ENCODE peak calls at places on chromosomes 4 and X, in nine cellular contexts. Z is CD8-positive, alpha-beta memory T cell; F is psoas muscle; I is AG04450; D is left lung; W is kidney; U is dorsolateral prefrontal cortex; N is GM23248; P is uterus. L is an unnamed sample.

GRCh38 chrX:130296743-130297142 is 28.0 kb upstream of the ZNF280C start:
- DNase-seq in N (no peak), F (no peak), W (no peak), D (no peak), Z (no peak), P (no peak), U (no peak), I (no peak), L (no peak)

GRCh38 chr4:80963051-80963450 is 67.5 kb upstream of the BMP3 start:
- DNase-seq in I (no peak), U (no peak), W (no peak), D (no peak), N (peak; percentile 57), Z (no peak), P (no peak), F (no peak), L (no peak)

GRCh38 chrX:130826249-130826648 is 76.8 kb downstream of the ENOX2 start:
- DNase-seq in D (no peak), Z (no peak), F (no peak), N (no peak), I (no peak), P (no peak), W (no peak), U (no peak), L (no peak)

GRCh38 chr4:182973421-182974340 is 56.5 kb upstream of the DCTD start:
- DNase-seq in Z (no peak), N (no peak), F (no peak), I (no peak), P (no peak), U (no peak), D (no peak), W (no peak), L (no peak)

GRCh38 chrX:141668371-141668770 is 30.2 kb downstream of the SPANXD start:
- DNase-seq in N (no peak), Z (no peak), U (no peak), W (no peak), P (no peak), I (no peak), D (no peak), F (no peak), L (no peak)

GRCh38 chr4:105966046-105966445 is 70.8 kb downstream of the NPNT start:
- DNase-seq in P (no peak), D (no peak), I (peak; percentile 1), N (peak; percentile 81), W (no peak), Z (no peak), U (no peak), F (no peak), L (no peak)

GRCh38 chrX:20530319-20530979 is 263.7 kb upstream of the RPS6KA3 start:
- DNase-seq in Z (peak; percentile 36), F (no peak), U (peak; percentile 77), P (peak; percentile 51), I (no peak), D (peak; percentile 36), W (no peak), N (peak; percentile 61), L (no peak)

GRCh38 chrX:71111141-71111843 is at the start of gene IL2RG:
- DNase-seq in D (no peak), P (no peak), Z (peak; percentile 90), F (no peak), U (no peak), W (no peak), N (no peak), I (no peak), L (peak; percentile 6)

GRCh38 chr4:154741877-154742851 is 1.6 kb upstream of the LRAT start:
- DNase-seq in Z (no peak), N (peak; percentile 14), P (no peak), I (no peak), W (no peak), F (no peak), D (no peak), U (no peak), L (no peak)

GRCh38 chr4:163662761-163663160 is 168.3 kb downstream of the TMA16 start:
- DNase-seq in P (no peak), U (no peak), W (no peak), Z (no peak), F (no peak), N (no peak), D (no peak), I (no peak), L (no peak)

DNA sequence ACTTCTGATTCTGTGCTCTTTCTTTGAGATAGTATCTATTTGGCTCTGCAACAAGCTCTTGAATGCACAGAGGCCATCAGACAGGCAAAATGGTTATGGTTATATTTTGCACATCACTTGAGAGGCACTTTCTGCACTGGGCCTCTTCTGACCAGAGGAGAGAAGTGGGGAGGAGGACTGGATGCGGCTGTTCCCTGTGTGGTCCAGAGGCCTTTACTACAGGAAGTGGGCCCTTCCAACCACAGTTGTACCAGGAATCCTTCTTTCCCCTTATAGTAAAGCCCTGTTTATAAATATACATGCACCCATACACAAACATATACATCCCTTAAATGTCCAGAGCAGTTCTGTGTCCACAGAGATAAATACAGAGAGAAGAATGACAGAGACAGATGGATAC is 182.7 kb upstream of the HHIP start:
- DNase-seq in D (no peak), W (no peak), P (no peak), F (no peak), N (no peak), Z (no peak), U (no peak), I (no peak), L (no peak)
- H3K27ac ChIP-seq in D (no peak overlapping the region), W (no peak overlapping the region), P (no peak overlapping the region), F (no peak overlapping the region), N (no peak overlapping the region), Z (no peak overlapping the region), U (no peak overlapping the region), I (no peak overlapping the region), L (no peak overlapping the region)

DNA sequence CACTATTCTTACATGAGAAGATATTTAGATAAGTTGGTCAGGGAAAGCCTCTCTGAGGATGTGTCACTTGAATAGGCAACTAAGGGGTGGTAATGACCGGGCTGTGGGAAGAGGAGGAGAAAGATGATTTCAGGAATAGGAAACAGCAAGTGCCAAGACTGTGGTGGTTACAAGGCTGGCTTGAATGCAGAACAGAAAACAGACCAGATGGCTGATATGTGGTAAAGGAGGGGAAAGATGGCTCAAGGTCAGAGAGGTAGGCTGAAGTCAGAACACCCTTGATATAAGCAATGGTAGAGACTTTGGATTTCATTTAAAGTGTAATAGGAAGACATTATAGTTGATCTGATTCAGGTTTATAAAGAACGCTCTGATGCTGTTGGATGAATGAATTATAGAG is 15.0 kb downstream of the TLR7 start:
- DNase-seq in D (no peak), F (no peak), U (no peak), N (no peak), W (no peak), Z (no peak), I (no peak), P (no peak), L (no peak)
- H3K27ac ChIP-seq in D (no peak overlapping the region), F (no peak overlapping the region), U (no peak overlapping the region), N (no peak overlapping the region), W (no peak overlapping the region), Z (no peak overlapping the region), I (no peak overlapping the region), P (no peak overlapping the region), L (no peak overlapping the region)

GRCh38 chr4:54497947-54498346 is 159.8 kb upstream of the KIT start:
- DNase-seq in N (no peak), D (no peak), W (no peak), P (no peak), U (no peak), F (no peak), Z (no peak), I (no peak), L (no peak)

GRCh38 chr4:54498661-54499111 is 159.1 kb upstream of the KIT start:
- DNase-seq in Z (no peak), W (no peak), N (peak; percentile 85), P (no peak), F (no peak), I (no peak), D (no peak), U (no peak), L (no peak)

GRCh38 chr4:54496412-54496811 is 161.3 kb upstream of the KIT start:
- DNase-seq in N (no peak), F (no peak), P (no peak), W (no peak), Z (no peak), I (no peak), U (no peak), D (no peak), L (no peak)

GRCh38 chr4:54495641-54496040 is 162.1 kb upstream of the KIT start:
- DNase-seq in Z (no peak), F (no peak), N (no peak), P (no peak), I (no peak), U (no peak), W (no peak), D (no peak), L (no peak)

DNA sequence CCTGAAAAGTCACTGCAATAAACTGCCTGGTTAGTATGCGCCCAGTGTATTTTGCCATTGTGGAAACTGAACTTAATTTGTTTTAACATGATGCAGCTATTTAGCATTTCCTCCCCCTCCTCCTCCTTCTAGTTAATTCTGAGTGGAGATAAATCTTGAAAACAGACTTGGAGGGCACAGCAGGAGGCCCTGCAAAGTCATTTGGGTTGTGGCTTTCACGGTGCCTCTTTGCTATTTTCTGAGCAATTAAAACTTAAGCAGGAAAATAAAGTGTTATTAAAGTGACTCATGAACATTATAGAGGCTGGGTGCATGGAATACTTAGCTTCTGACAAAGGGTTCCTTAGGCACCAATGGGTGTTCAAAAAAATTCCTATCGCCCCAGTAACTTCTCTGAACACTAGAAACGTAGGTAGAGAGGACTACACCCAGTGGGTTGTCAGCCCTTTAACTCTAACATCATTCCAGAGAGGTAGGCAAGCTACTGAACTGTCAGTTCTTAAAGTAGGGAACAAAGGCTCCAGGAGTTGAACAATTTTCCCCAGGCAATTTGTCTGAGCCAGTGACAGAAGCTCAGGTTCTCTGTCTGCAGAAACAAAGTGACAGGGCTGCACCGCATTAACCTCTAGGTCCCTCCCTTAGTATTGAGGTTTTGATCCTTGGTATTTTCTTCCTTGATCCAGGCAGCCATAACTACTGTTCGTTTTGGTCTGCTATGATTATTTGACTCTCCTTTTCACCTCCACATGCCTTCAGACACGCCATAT is 158.3 kb upstream of the KIT start:
- DNase-seq in N (peak; percentile 79), Z (no peak), I (no peak), D (no peak), P (no peak), U (no peak), W (no peak), F (no peak), L (no peak)
- H3K27ac ChIP-seq in N (peak overlapping the region; percentile 75), Z (no peak overlapping the region), I (no peak overlapping the region), D (no peak overlapping the region), P (no peak overlapping the region), U (no peak overlapping the region), W (no peak overlapping the region), F (no peak overlapping the region), L (no peak overlapping the region)

DNA sequence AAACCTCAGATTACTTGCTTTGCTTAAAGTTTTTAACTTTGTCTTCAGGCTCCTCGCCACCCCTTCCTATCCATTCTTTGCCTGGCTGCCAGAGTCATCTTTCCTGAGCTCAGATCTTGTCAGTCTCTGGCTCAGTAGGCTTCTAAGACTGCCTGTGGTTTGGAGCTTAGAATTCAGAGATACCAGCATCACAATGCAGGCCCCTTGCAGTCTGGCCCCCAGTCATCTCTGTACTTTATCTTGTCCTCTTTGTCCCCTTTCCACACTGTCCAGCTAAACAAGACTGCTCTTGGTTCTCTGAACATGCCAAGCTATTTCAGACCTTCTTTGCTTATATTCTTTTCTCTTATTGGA is 3.0 kb downstream of the KIAA0232 start:
- DNase-seq in W (no peak), D (no peak), N (no peak), I (no peak), Z (no peak), F (no peak), U (no peak), P (no peak), L (no peak)
- H3K27ac ChIP-seq in W (no peak overlapping the region), D (no peak overlapping the region), N (no peak overlapping the region), I (no peak overlapping the region), Z (no peak overlapping the region), F (peak overlapping the region; percentile 53), U (no peak overlapping the region), P (no peak overlapping the region), L (no peak overlapping the region)

GRCh38 chrX:9878141-9878875 is 88.8 kb upstream of the CLDN34 start:
- DNase-seq in I (no peak), D (no peak), U (no peak), W (no peak), Z (no peak), F (no peak), P (no peak), N (no peak), L (no peak)
- H3K27ac ChIP-seq in I (no peak overlapping the region), D (no peak overlapping the region), U (no peak overlapping the region), W (no peak overlapping the region), Z (no peak overlapping the region), F (no peak overlapping the region), P (no peak overlapping the region), N (no peak overlapping the region), L (no peak overlapping the region)